ENCODE peak calls at places on chromosomes 16 and 17, in five cellular contexts. J is epithelial cell of prostate; B is small intestine; N is activated naive CD8-positive, alpha-beta T cell treated with anti-CD3 and anti-CD28 coated beads, Interleukin-2, amount 50 U/mL, for 24 hours; X is SK-N-SH. Q is an unnamed sample.

GRCh38 chr17:65556910-65557348 is 4.5 kb downstream of the AXIN2 start:
- DNase-seq in N (no peak), J (no peak), X (no peak), B (no peak), Q (no peak)

GRCh38 chr17:226108-226772 is 44.8 kb upstream of the DOC2B start:
- DNase-seq in X (no peak), B (no peak), N (no peak), J (no peak), Q (no peak)

GRCh38 chr16:65532846-65533245 is 411.0 kb upstream of the CDH11 start:
- DNase-seq in B (no peak), X (no peak), N (no peak), J (no peak), Q (no peak)

GRCh38 chr17:32323784-32324590 is 18.0 kb downstream of the C17orf75 start:
- DNase-seq in J (peak; percentile 22), X (peak; percentile 50), B (peak; percentile 47), N (peak; percentile 44), Q (no peak)

GRCh38 chr16:69762843-69763556 is 868 bp downstream of the WWP2 start:
- DNase-seq in B (peak; percentile 71), J (no peak), N (no peak), X (no peak), Q (no peak)

GRCh38 chr16:3190949-3191353 is 2.9 kb downstream of the OR1F1 start:
- DNase-seq in J (no peak), N (no peak), B (no peak), X (no peak), Q (no peak)

GRCh38 chr17:81020767-81021497 is 14.0 kb upstream of the BAIAP2 start:
- DNase-seq in B (peak; percentile 43), N (no peak), X (peak; percentile 46), J (no peak), Q (no peak)

GRCh38 chr17:80743181-80743771 is 198.6 kb downstream of the RPTOR start:
- DNase-seq in B (peak; percentile 10), J (no peak), X (no peak), N (no peak), Q (no peak)

GRCh38 chr16:81940781-81941560 is 70.3 kb downstream of the SDR42E1 start:
- DNase-seq in N (no peak), X (peak; percentile 15), J (peak; percentile 16), B (peak; percentile 60), Q (no peak)

GRCh38 chr17:27362909-27363308 is 69.0 kb downstream of the WSB1 start:
- DNase-seq in N (no peak), J (no peak), B (no peak), X (no peak), Q (no peak)

GRCh38 chr16:66568355-66568754 is 2.1 kb downstream of the CMTM1 start:
- DNase-seq in B (no peak), N (no peak), J (no peak), X (no peak), Q (no peak)

GRCh38 chr16:14304891-14305459 is 233.9 kb downstream of the MRTFB start:
- DNase-seq in X (no peak), J (no peak), N (no peak), B (no peak), Q (no peak)

GRCh38 chr16:5058476-5058875 is 7.3 kb downstream of the C16orf89 start:
- DNase-seq in X (peak; percentile 48), N (no peak), J (no peak), B (no peak), Q (no peak)

GRCh38 chr17:63774982-63775290 is 966 bp downstream of the DDX42 start:
- DNase-seq in N (no peak), X (no peak), B (peak; percentile 22), J (no peak), Q (peak; percentile 24)

GRCh38 chr17:43543771-43544575 is 2.2 kb downstream of the ETV4 start:
- DNase-seq in X (no peak), J (no peak), N (no peak), B (no peak), Q (peak; percentile 21)

GRCh38 chr16:24670623-24671454 is 58.6 kb upstream of the TNRC6A start:
- DNase-seq in J (no peak), N (peak; percentile 25), X (peak; percentile 81), B (no peak), Q (no peak)

GRCh38 chr17:75695830-75696271 is 25.4 kb upstream of the ITGB4 start:
- DNase-seq in X (no peak), N (no peak), J (no peak), B (peak; percentile 93), Q (no peak)

GRCh38 chr17:78868391-78868790 is 27.8 kb upstream of the USP36 start:
- DNase-seq in X (no peak), J (no peak), N (no peak), B (no peak), Q (no peak)

GRCh38 chr17:42676424-42677011 is at the start of gene PLEKHH3:
- DNase-seq in J (no peak), B (no peak), N (peak; percentile 29), X (no peak), Q (peak; percentile 46)

GRCh38 chr16:4142268-4142667 is 26.0 kb upstream of the ADCY9 start:
- DNase-seq in J (no peak), B (no peak), X (no peak), N (no peak), Q (no peak)

GRCh38 chr17:60039096-60039495 is 39.6 kb downstream of the HEATR6 start:
- DNase-seq in B (no peak), N (no peak), X (no peak), J (no peak), Q (no peak)

GRCh38 chr17:50149425-50150353 is 788 bp downstream of the PPP1R9B start:
- DNase-seq in N (peak; percentile 65), B (peak; percentile 73), J (no peak), X (peak; percentile 84), Q (peak; percentile 58)

GRCh38 chr16:19170043-19170655 is 2.1 kb downstream of the SYT17 start:
- DNase-seq in J (no peak), N (no peak), B (no peak), X (no peak), Q (no peak)

GRCh38 chr16:82232806-82233205 is 62.8 kb upstream of the MPHOSPH6 start:
- DNase-seq in N (no peak), X (no peak), J (peak; percentile 22), B (no peak), Q (no peak)

GRCh38 chr17:70181376-70181775 is 12.0 kb downstream of the KCNJ2 start:
- DNase-seq in J (no peak), B (no peak), N (no peak), X (no peak), Q (no peak)

GRCh38 chr16:85289760-85290625 is 177.7 kb upstream of the CIBAR2 start:
- DNase-seq in J (no peak), N (no peak), X (no peak), B (no peak), Q (no peak)

GRCh38 chr17:79033046-79033616 is 9.2 kb downstream of the C1QTNF1 start:
- DNase-seq in N (no peak), X (no peak), J (no peak), B (no peak), Q (no peak)

GRCh38 chr16:2713985-2714774 is 5.8 kb downstream of the PRSS27 start:
- DNase-seq in X (no peak), J (no peak), B (no peak), N (no peak), Q (no peak)

GRCh38 chr17:31296156-31296555 is 883 bp downstream of the OMG start:
- DNase-seq in J (no peak), N (no peak), X (no peak), B (no peak), Q (no peak)

GRCh38 chr16:77250395-77250794 is 51.2 kb downstream of the SYCE1L start:
- DNase-seq in N (no peak), X (no peak), B (no peak), J (no peak), Q (no peak)

GRCh38 chr16:75244225-75244792 is 7.1 kb downstream of the BCAR1 start:
- DNase-seq in N (no peak), B (no peak), J (no peak), X (no peak), Q (no peak)